ENCODE peak calls at places on chromosomes 4 and X, in six cellular contexts. T, F, I, P, B and L are unnamed samples.

GRCh38 chr4:157992038-157992706 is 180.7 kb downstream of the GASK1B start:
- DNase-seq in P (no peak), B (no peak), F (peak; percentile 15), T (peak; percentile 8), I (peak; percentile 71), L (no peak)

GRCh38 chrX:23505531-23506303 is 161.6 kb upstream of the PRDX4 start:
- DNase-seq in T (no peak), P (no peak), B (no peak), F (no peak), I (no peak), L (no peak)

GRCh38 chrX:110034036-110034435 is 31.1 kb downstream of the TMEM164 start:
- DNase-seq in F (no peak), T (no peak), B (no peak), I (no peak), P (no peak), L (no peak)

GRCh38 chr4:139892973-139893736 is 227.5 kb downstream of the MGST2 start:
- DNase-seq in T (no peak), P (no peak), I (no peak), B (no peak), F (no peak), L (no peak)

GRCh38 chr4:161813389-161813788 is 350.4 kb downstream of the FSTL5 start:
- DNase-seq in P (no peak), I (no peak), B (no peak), T (no peak), F (no peak), L (no peak)

GRCh38 chrX:71178908-71179307 is 34.3 kb downstream of the NLGN3 start:
- DNase-seq in B (no peak), I (peak; percentile 47), P (peak; percentile 28), T (peak; percentile 14), F (peak; percentile 23), L (no peak)

GRCh38 chrX:77009691-77010090 is 437.5 kb upstream of the FGF16 start:
- DNase-seq in B (no peak), T (no peak), I (peak; percentile 0), F (no peak), P (no peak), L (no peak)

GRCh38 chr4:148300877-148301276 is 141.3 kb downstream of the NR3C2 start:
- DNase-seq in T (no peak), P (no peak), I (peak; percentile 13), F (no peak), B (no peak), L (no peak)

GRCh38 chr4:153000068-153000420 is 63.9 kb downstream of the FHDC1 start:
- DNase-seq in B (no peak), P (no peak), F (no peak), I (no peak), T (no peak), L (no peak)

GRCh38 chr4:159344877-159345276 is 242.0 kb downstream of the RAPGEF2 start:
- DNase-seq in P (no peak), F (no peak), T (no peak), I (no peak), B (no peak), L (no peak)

GRCh38 chr4:78954048-78954666 is 14.9 kb upstream of the PAQR3 start:
- DNase-seq in T (no peak), I (peak; percentile 18), F (no peak), P (peak; percentile 22), B (no peak), L (no peak)

GRCh38 chrX:133544105-133544504 is 128.8 kb upstream of the GPC4 start:
- DNase-seq in B (no peak), I (peak; percentile 25), P (no peak), F (no peak), T (no peak), L (no peak)

GRCh38 chr4:25531272-25531671 is 124.4 kb upstream of the SLC34A2 start:
- DNase-seq in B (no peak), F (no peak), T (no peak), I (peak; percentile 16), P (no peak), L (no peak)

GRCh38 chrX:132677233-132677716 is 188.4 kb upstream of the MBNL3 start:
- DNase-seq in T (no peak), P (no peak), F (no peak), I (no peak), B (no peak), L (no peak)

GRCh38 chrX:7145454-7145853 is 2.1 kb upstream of the STS start:
- DNase-seq in B (no peak), I (no peak), T (no peak), F (no peak), P (no peak), L (no peak)

GRCh38 chrX:17549005-17549685 is 174.1 kb downstream of the NHS start:
- DNase-seq in F (no peak), P (no peak), B (no peak), T (no peak), I (no peak), L (no peak)

GRCh38 chr4:62928483-62928882 is 1480.8 kb downstream of the TECRL start:
- DNase-seq in I (no peak), F (no peak), P (no peak), T (no peak), B (no peak), L (no peak)

GRCh38 chrX:123860983-123861382 is 1.1 kb downstream of the XIAP start:
- DNase-seq in F (no peak), B (no peak), I (peak; percentile 8), T (no peak), P (no peak), L (no peak)

GRCh38 chr4:67546971-67547370 is 1.7 kb upstream of the CENPC start:
- DNase-seq in T (no peak), I (no peak), P (no peak), F (no peak), B (no peak), L (no peak)

GRCh38 chr4:185235480-185236154 is 26.2 kb downstream of the SNX25 start:
- DNase-seq in P (no peak), I (no peak), T (no peak), B (no peak), F (no peak), L (no peak)

GRCh38 chr4:70994069-70994366 is 569 bp downstream of the DCK start:
- DNase-seq in T (no peak), B (no peak), F (no peak), I (no peak), P (no peak), L (no peak)

GRCh38 chr4:2794707-2795557 is 2.0 kb downstream of the SH3BP2 start:
- DNase-seq in B (no peak), P (no peak), F (no peak), T (no peak), I (peak; percentile 23), L (no peak)

GRCh38 chr4:13248621-13249298 is 235.4 kb downstream of the RAB28 start:
- DNase-seq in B (no peak), P (no peak), I (peak; percentile 10), F (no peak), T (no peak), L (no peak)

GRCh38 chr4:89754531-89754930 is 82.4 kb downstream of the SNCA start:
- DNase-seq in B (no peak), T (no peak), P (no peak), F (no peak), I (no peak), L (no peak)

GRCh38 chrX:100208076-100208475 is 202.0 kb downstream of the PCDH19 start:
- DNase-seq in I (no peak), B (no peak), F (no peak), T (no peak), P (no peak), L (no peak)

GRCh38 chr4:64516176-64516575 is 106.9 kb upstream of the TECRL start:
- DNase-seq in B (no peak), P (no peak), T (no peak), I (no peak), F (no peak), L (no peak)

GRCh38 chrX:106927700-106928099 is 7.5 kb downstream of the CLDN2 start:
- DNase-seq in T (no peak), F (no peak), I (peak; percentile 51), B (no peak), P (no peak), L (no peak)

GRCh38 chrX:149259241-149259640 is 245.9 kb downstream of the IDS start:
- DNase-seq in T (no peak), B (no peak), I (no peak), F (no peak), P (no peak), L (no peak)

GRCh38 chr4:2800691-2801596 is 8.1 kb downstream of the SH3BP2 start:
- DNase-seq in B (no peak), I (no peak), P (peak; percentile 46), T (peak; percentile 86), F (no peak), L (no peak)

GRCh38 chr4:38664704-38665401 is 854 bp downstream of the KLF3 start:
- DNase-seq in B (peak; percentile 31), T (peak; percentile 56), F (peak; percentile 35), I (peak; percentile 62), P (peak; percentile 75), L (no peak)

GRCh38 chrX:9677098-9677739 is 88.4 kb downstream of the GPR143 start:
- DNase-seq in F (no peak), I (no peak), P (no peak), B (peak; percentile 5), T (no peak), L (no peak)